ENCODE peak calls at places on chromosomes 4 and X, in ten cellular contexts. D, R, M, Q, E, F, U, S, Z and W are unnamed samples.

GRCh38 chr4:1813915-1814314 is 20.8 kb downstream of the FGFR3 start:
- DNase-seq in D (no peak), R (no peak), M (no peak), Q (no peak), E (no peak), F (no peak), U (no peak), S (no peak), Z (no peak), W (no peak)

GRCh38 chr4:77880784-77881183 is 18.2 kb downstream of the MRPL1 start:
- DNase-seq in D (no peak), R (no peak), M (peak), Q (no peak), E (peak), F (no peak), U (no peak), S (no peak), Z (no peak), W (no peak)

GRCh38 chr4:10841697-10842096 is 157.1 kb upstream of the CLNK start:
- DNase-seq in D (no peak), R (no peak), M (no peak), Q (no peak), E (no peak), F (no peak), U (no peak), S (no peak), Z (no peak), W (no peak)

GRCh38 chr4:155614111-155614762 is 52.4 kb upstream of the GUCY1A1 start:
- DNase-seq in D (no peak), R (no peak), M (no peak), Q (peak), E (no peak), F (no peak), U (no peak), S (no peak), Z (peak), W (no peak)

GRCh38 chr4:111630705-111631104 is 514.5 kb upstream of the FAM241A start:
- DNase-seq in D (no peak), R (no peak), M (peak), Q (peak), E (peak), F (no peak), U (no peak), S (no peak), Z (peak), W (no peak)

GRCh38 chrX:15277594-15277993 is 7.7 kb upstream of the ASB9 start:
- DNase-seq in D (no peak), R (no peak), M (no peak), Q (no peak), E (no peak), F (no peak), U (no peak), S (no peak), Z (peak), W (no peak)

GRCh38 chrX:54711735-54712134 is 86.3 kb downstream of the ITIH6 start:
- DNase-seq in D (no peak), R (no peak), M (no peak), Q (no peak), E (no peak), F (no peak), U (no peak), S (no peak), Z (no peak), W (no peak)

GRCh38 chrX:119659522-119659921 is 33.4 kb downstream of the SEPTIN6 start:
- DNase-seq in D (no peak), R (no peak), M (no peak), Q (no peak), E (no peak), F (no peak), U (no peak), S (no peak), Z (no peak), W (no peak)

GRCh38 chr4:71294301-71294700 is 44.5 kb upstream of the SLC4A4 start:
- DNase-seq in D (no peak), R (no peak), M (no peak), Q (peak), E (no peak), F (no peak), U (no peak), S (no peak), Z (peak), W (no peak)

GRCh38 chrX:133857648-133858269 is 127.6 kb downstream of the GPC3 start:
- DNase-seq in D (no peak), R (no peak), M (no peak), Q (no peak), E (no peak), F (no peak), U (no peak), S (no peak), Z (no peak), W (no peak)

GRCh38 chrX:7252013-7252610 is 104.2 kb upstream of the PUDP start:
- DNase-seq in D (no peak), R (no peak), M (no peak), Q (no peak), E (no peak), F (no peak), U (no peak), S (no peak), Z (no peak), W (no peak)

GRCh38 chr4:87196927-87197326 is 23.5 kb downstream of the KLHL8 start:
- DNase-seq in D (no peak), R (no peak), M (no peak), Q (no peak), E (no peak), F (no peak), U (no peak), S (no peak), Z (no peak), W (no peak)

GRCh38 chr4:7815562-7815961 is 124.1 kb downstream of the AFAP1 start:
- DNase-seq in D (no peak), R (no peak), M (no peak), Q (peak), E (no peak), F (no peak), U (no peak), S (peak), Z (peak), W (peak)

GRCh38 chr4:85368932-85369331 is 106.0 kb upstream of the ARHGAP24 start:
- DNase-seq in D (no peak), R (no peak), M (no peak), Q (no peak), E (no peak), F (no peak), U (no peak), S (no peak), Z (no peak), W (no peak)

GRCh38 chr4:145280541-145280940 is 100.2 kb upstream of the OTUD4 start:
- DNase-seq in D (no peak), R (no peak), M (no peak), Q (no peak), E (no peak), F (no peak), U (no peak), S (no peak), Z (peak), W (no peak)

GRCh38 chrX:68988865-68989264 is 160.0 kb downstream of the EFNB1 start:
- DNase-seq in D (no peak), R (no peak), M (no peak), Q (no peak), E (no peak), F (no peak), U (no peak), S (no peak), Z (no peak), W (no peak)

GRCh38 chr4:85522836-85523235 is 47.9 kb downstream of the ARHGAP24 start:
- DNase-seq in D (no peak), R (no peak), M (no peak), Q (no peak), E (no peak), F (no peak), U (no peak), S (no peak), Z (peak), W (no peak)

GRCh38 chr4:5891563-5892320 is 1.1 kb downstream of the CRMP1 start:
- DNase-seq in D (no peak), R (no peak), M (peak), Q (no peak), E (no peak), F (no peak), U (no peak), S (no peak), Z (no peak), W (no peak)

GRCh38 chr4:40486534-40486933 is 143.1 kb downstream of the RBM47 start:
- DNase-seq in D (no peak), R (no peak), M (no peak), Q (peak), E (no peak), F (no peak), U (no peak), S (no peak), Z (peak), W (no peak)

GRCh38 chrX:101231080-101231479 is 11.5 kb downstream of the DRP2 start:
- DNase-seq in D (no peak), R (no peak), M (no peak), Q (no peak), E (no peak), F (no peak), U (no peak), S (no peak), Z (no peak), W (no peak)

GRCh38 chrX:46029777-46030176 is 515.4 kb downstream of the ZNF674 start:
- DNase-seq in D (no peak), R (no peak), M (peak), Q (peak), E (peak), F (no peak), U (no peak), S (no peak), Z (no peak), W (no peak)

GRCh38 chr4:102717448-102718092 is 43.2 kb downstream of the MANBA start:
- DNase-seq in D (no peak), R (no peak), M (no peak), Q (peak), E (no peak), F (no peak), U (no peak), S (no peak), Z (peak), W (no peak)

GRCh38 chrX:94204524-94204923 is 530.5 kb downstream of the FAM133A start:
- DNase-seq in D (no peak), R (no peak), M (no peak), Q (no peak), E (no peak), F (no peak), U (no peak), S (no peak), Z (peak), W (no peak)

GRCh38 chrX:71164071-71164470 is 19.4 kb downstream of the NLGN3 start:
- DNase-seq in D (no peak), R (no peak), M (no peak), Q (no peak), E (no peak), F (no peak), U (no peak), S (no peak), Z (no peak), W (no peak)

GRCh38 chr4:39472396-39472795 is 13.5 kb downstream of the LIAS start:
- DNase-seq in D (no peak), R (no peak), M (no peak), Q (no peak), E (no peak), F (no peak), U (no peak), S (no peak), Z (peak), W (no peak)

GRCh38 chr4:26173619-26174018 is 147.2 kb upstream of the RBPJ start:
- DNase-seq in D (no peak), R (no peak), M (no peak), Q (no peak), E (no peak), F (no peak), U (no peak), S (no peak), Z (peak), W (peak)

GRCh38 chr4:10371869-10372471 is 85.3 kb downstream of the ZNF518B start:
- DNase-seq in D (no peak), R (no peak), M (no peak), Q (peak), E (no peak), F (no peak), U (no peak), S (no peak), Z (peak), W (no peak)

GRCh38 chrX:24153175-24153795 is 3.8 kb downstream of the ZFX start:
- DNase-seq in D (no peak), R (no peak), M (no peak), Q (peak), E (no peak), F (no peak), U (no peak), S (no peak), Z (no peak), W (no peak)

GRCh38 chr4:85243857-85244256 is 231.1 kb upstream of the ARHGAP24 start:
- DNase-seq in D (no peak), R (no peak), M (no peak), Q (no peak), E (peak), F (no peak), U (no peak), S (no peak), Z (peak), W (no peak)

GRCh38 chrX:30308263-30309138 is 689 bp downstream of the NR0B1 start:
- DNase-seq in D (no peak), R (no peak), M (peak), Q (no peak), E (no peak), F (peak), U (no peak), S (no peak), Z (no peak), W (peak)

GRCh38 chr4:13783800-13784411 is 156.4 kb upstream of the BOD1L1 start:
- DNase-seq in D (peak), R (no peak), M (no peak), Q (no peak), E (no peak), F (no peak), U (no peak), S (no peak), Z (peak), W (no peak)

GRCh38 chr4:10647811-10648210 is 36.8 kb downstream of the CLNK start:
- DNase-seq in D (no peak), R (no peak), M (no peak), Q (peak), E (no peak), F (no peak), U (no peak), S (no peak), Z (no peak), W (no peak)

GRCh38 chr4:99763635-99764101 is 53.0 kb upstream of the DAPP1 start:
- DNase-seq in D (no peak), R (no peak), M (peak), Q (peak), E (no peak), F (no peak), U (no peak), S (peak), Z (peak), W (peak)